ENCODE peak calls at places on chromosomes 7 and 10, in nine cellular contexts. M, L, C, K, Z, Q, X, O and G are unnamed samples.

GRCh38 chr10:6202684-6203330 is at the start of gene PFKFB3:
- DNase-seq in X (peak; percentile 95), Q (peak; percentile 96), L (peak; percentile 98), K (peak; percentile 97), O (peak; percentile 89), Z (peak; percentile 97), M (peak; percentile 95), C (peak; percentile 98), G (peak; percentile 99)

GRCh38 chr10:101494650-101495049 is 93.4 kb downstream of the POLL start:
- DNase-seq in M (no peak), C (no peak), K (no peak), Q (no peak), O (no peak), L (no peak), X (no peak), Z (no peak), G (no peak)

GRCh38 chr7:40192036-40192435 is 57.2 kb downstream of the SUGCT start:
- DNase-seq in O (no peak), M (peak; percentile 76), Z (no peak), K (no peak), Q (no peak), X (no peak), C (no peak), L (no peak), G (no peak)

GRCh38 chr10:121935702-121936101 is 7.9 kb upstream of the ATE1 start:
- DNase-seq in Q (no peak), Z (no peak), C (no peak), K (no peak), M (no peak), X (no peak), L (no peak), O (no peak), G (no peak)

GRCh38 chr10:101066146-101066889 is 4.5 kb downstream of the KAZALD1 start:
- DNase-seq in X (peak; percentile 38), M (peak; percentile 63), C (peak; percentile 47), L (peak; percentile 91), K (peak; percentile 83), O (peak; percentile 71), Z (peak; percentile 71), Q (peak; percentile 87), G (peak; percentile 62)

GRCh38 chr10:5616871-5617270 is 49.5 kb downstream of the ASB13 start:
- DNase-seq in L (no peak), Z (no peak), Q (no peak), X (no peak), K (no peak), C (no peak), M (no peak), O (no peak), G (no peak)

GRCh38 chr7:48299580-48300169 is 128.4 kb downstream of the ABCA13 start:
- DNase-seq in Q (peak; percentile 30), L (no peak), K (no peak), C (peak; percentile 69), O (peak; percentile 12), Z (peak; percentile 62), X (peak; percentile 76), M (peak; percentile 89), G (peak; percentile 72)

GRCh38 chr7:150860291-150860977 is 8.1 kb downstream of the AOC1 start:
- DNase-seq in K (no peak), Q (no peak), C (no peak), L (no peak), M (no peak), X (no peak), Z (no peak), O (no peak), G (no peak)

GRCh38 chr7:157077986-157078644 is 60.6 kb upstream of the UBE3C start:
- DNase-seq in C (no peak), K (no peak), Z (no peak), O (no peak), X (no peak), L (no peak), Q (no peak), M (peak; percentile 3), G (peak; percentile 54)

GRCh38 chr10:112456533-112456932 is 9.5 kb downstream of the VTI1A start:
- DNase-seq in X (no peak), C (no peak), Z (peak; percentile 13), M (no peak), L (no peak), Q (no peak), O (no peak), K (no peak), G (no peak)

GRCh38 chr7:80614911-80615310 is 23.5 kb upstream of the CD36 start:
- DNase-seq in C (no peak), K (no peak), O (no peak), X (peak; percentile 65), M (peak; percentile 49), Z (no peak), L (no peak), Q (no peak), G (no peak)
- TF ChIP-seq CTCF in C (no peak), K (no peak), O (no peak), X (no peak), M (no peak), Z (no peak), L (no peak), Q (no peak), G (no peak)

GRCh38 chr10:2081501-2081900 is 344.2 kb upstream of the ADARB2 start:
- DNase-seq in O (no peak), Q (no peak), L (no peak), X (no peak), K (peak; percentile 32), M (no peak), Z (no peak), C (no peak), G (peak; percentile 11)
- TF ChIP-seq CTCF in O (no peak), Q (no peak), L (no peak), X (no peak), K (peak; percentile 14), M (no peak), Z (no peak), C (no peak), G (no peak)

DNA sequence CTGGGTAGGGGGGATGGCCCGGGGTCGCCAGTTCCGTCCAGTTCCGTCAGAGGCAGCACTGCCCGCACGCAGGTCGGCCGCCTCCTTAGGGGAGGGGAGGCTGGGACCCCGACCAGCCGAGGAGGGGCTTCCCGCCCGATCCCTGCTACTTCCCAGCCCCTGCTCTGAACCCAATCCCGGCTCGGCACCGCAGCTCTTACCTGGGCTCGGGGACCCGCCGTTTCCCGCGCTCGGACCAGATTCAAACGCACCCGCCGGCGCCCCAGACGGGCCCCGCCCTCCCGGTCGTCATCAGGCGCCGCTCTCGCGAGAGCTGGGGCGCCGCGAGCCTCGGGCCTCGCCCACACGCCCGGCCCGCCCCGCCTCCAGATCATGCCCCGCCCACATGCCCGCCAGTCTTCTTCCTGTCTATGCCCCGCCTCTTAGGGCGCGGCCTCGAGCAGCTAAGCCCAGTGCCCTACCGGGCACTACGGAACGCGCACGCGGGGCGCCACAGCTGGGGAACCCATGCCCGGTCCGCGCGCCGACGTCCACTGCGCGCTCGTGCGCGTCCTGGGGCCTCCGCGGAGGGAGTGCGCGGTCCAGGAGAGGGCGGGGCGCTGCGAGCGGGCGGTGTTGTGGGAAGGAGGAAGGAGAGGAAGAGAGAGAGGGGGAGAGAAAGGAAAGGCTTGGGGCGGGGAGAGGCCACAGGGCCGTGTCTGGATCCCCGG is at the start of gene NCAPG2:
- DNase-seq in Z (peak; percentile 97), M (peak; percentile 98), X (peak; percentile 98), K (peak; percentile 97), C (peak; percentile 97), O (peak; percentile 100), L (peak; percentile 100), Q (peak; percentile 98), G (peak; percentile 98)
- TF ChIP-seq CTCF in Z (no peak), M (peak; percentile 18), X (no peak), K (peak; percentile 46), C (peak; percentile 46), O (peak; percentile 28), L (peak; percentile 19), Q (peak; percentile 23), G (no peak)

GRCh38 chr10:49001861-49002675 is 62.4 kb upstream of the LRRC18 start:
- DNase-seq in M (no peak), O (no peak), L (no peak), C (no peak), X (no peak), Q (peak; percentile 63), K (peak; percentile 57), Z (no peak), G (no peak)
- TF ChIP-seq CTCF in M (no peak), O (no peak), L (no peak), C (no peak), X (no peak), Q (no peak), K (no peak), Z (no peak), G (no peak)

GRCh38 chr7:27662490-27663205 is at the start of gene HIBADH:
- DNase-seq in L (peak; percentile 99), C (peak; percentile 98), X (peak; percentile 100), K (peak; percentile 99), O (peak; percentile 97), Q (peak; percentile 99), Z (peak; percentile 99), M (peak; percentile 100), G (peak; percentile 89)
- TF ChIP-seq CTCF in L (peak; percentile 24), C (peak; percentile 44), X (no peak), K (peak; percentile 44), O (peak; percentile 15), Q (peak; percentile 11), Z (peak; percentile 10), M (no peak), G (no peak)

GRCh38 chr10:19347592-19347991 is 299.0 kb downstream of the MALRD1 start:
- DNase-seq in M (no peak), Q (no peak), K (no peak), L (no peak), X (no peak), O (no peak), Z (no peak), C (no peak), G (peak; percentile 12)
- TF ChIP-seq CTCF in M (peak; percentile 11), Q (no peak), K (no peak), L (no peak), X (peak; percentile 37), O (no peak), Z (peak; percentile 30), C (no peak), G (no peak)

GRCh38 chr10:78774999-78775711 is 293.6 kb upstream of the ZMIZ1 start:
- DNase-seq in C (no peak), Z (no peak), L (no peak), K (no peak), Q (no peak), X (peak; percentile 81), O (no peak), M (no peak), G (no peak)
- TF ChIP-seq CTCF in C (no peak), Z (no peak), L (no peak), K (no peak), Q (no peak), X (no peak), O (no peak), M (no peak), G (no peak)